ENCODE peak calls at places on chromosomes 3 and 15, in five cellular contexts. One of them, this sample, is unnamed.
A peak's percentile ranks its signal among the peaks of the same experiment; 100 is the strongest.

GRCh38 chr15:32909431-32909830 is 191.6 kb downstream of the GREM1 start:
- DNase-seq in heart right ventricle: no peak
- DNase-seq in testis: no peak
- DNase-seq in COLO829: peak; percentile 22
- DNase-seq in RPMI8226: no peak
- DNase-seq in this sample: peak; percentile 49

GRCh38 chr3:77414881-77415280 is 375.0 kb downstream of the ROBO2 start:
- DNase-seq in COLO829: no peak
- DNase-seq in RPMI8226: no peak
- DNase-seq in testis: no peak
- DNase-seq in heart right ventricle: no peak
- DNase-seq in this sample: no peak

GRCh38 chr3:159637895-159638542 is 350.6 kb upstream of the IL12A start:
- DNase-seq in testis: no peak
- DNase-seq in heart right ventricle: no peak
- DNase-seq in RPMI8226: no peak
- DNase-seq in COLO829: no peak
- DNase-seq in this sample: peak; percentile 24

GRCh38 chr3:120615863-120616599 is 19.9 kb downstream of the NDUFB4 start:
- DNase-seq in heart right ventricle: peak; percentile 65
- DNase-seq in COLO829: no peak
- DNase-seq in testis: no peak
- DNase-seq in RPMI8226: no peak
- DNase-seq in this sample: no peak

GRCh38 chr3:182709306-182709705 is 84.0 kb upstream of the ATP11B start:
- DNase-seq in RPMI8226: no peak
- DNase-seq in heart right ventricle: no peak
- DNase-seq in COLO829: no peak
- DNase-seq in testis: no peak
- DNase-seq in this sample: no peak

GRCh38 chr15:59249816-59250215 is 43.2 kb downstream of the LDHAL6B start:
- DNase-seq in heart right ventricle: no peak
- DNase-seq in COLO829: no peak
- DNase-seq in testis: no peak
- DNase-seq in RPMI8226: peak; percentile 45
- DNase-seq in this sample: no peak

GRCh38 chr15:25410649-25411048 is 28.2 kb downstream of the UBE3A start:
- DNase-seq in testis: no peak
- DNase-seq in RPMI8226: no peak
- DNase-seq in COLO829: no peak
- DNase-seq in heart right ventricle: no peak
- DNase-seq in this sample: no peak

GRCh38 chr3:13045904-13046568 is 27.2 kb downstream of the IQSEC1 start:
- DNase-seq in RPMI8226: no peak
- DNase-seq in heart right ventricle: peak; percentile 23
- DNase-seq in testis: peak; percentile 22
- DNase-seq in COLO829: no peak
- DNase-seq in this sample: no peak

GRCh38 chr15:83046558-83047127 is 20.4 kb downstream of the BTBD1 start:
- DNase-seq in testis: no peak
- DNase-seq in heart right ventricle: no peak
- DNase-seq in COLO829: no peak
- DNase-seq in RPMI8226: no peak
- DNase-seq in this sample: peak; percentile 61

GRCh38 chr15:64883997-64884511 is 27.6 kb upstream of the ANKDD1A start:
- DNase-seq in testis: peak; percentile 85
- DNase-seq in COLO829: peak; percentile 78
- DNase-seq in RPMI8226: peak; percentile 87
- DNase-seq in heart right ventricle: peak; percentile 80
- DNase-seq in this sample: peak; percentile 82

GRCh38 chr3:101781166-101781565 is 2.2 kb downstream of the NXPE3 start:
- DNase-seq in RPMI8226: no peak
- DNase-seq in heart right ventricle: no peak
- DNase-seq in testis: no peak
- DNase-seq in COLO829: no peak
- DNase-seq in this sample: no peak

GRCh38 chr3:192836469-192836820 is 81.2 kb downstream of the MB21D2 start:
- DNase-seq in RPMI8226: no peak
- DNase-seq in COLO829: no peak
- DNase-seq in heart right ventricle: no peak
- DNase-seq in testis: no peak
- DNase-seq in this sample: no peak

GRCh38 chr3:96267577-96267976 is 546.8 kb upstream of the EPHA6 start:
- DNase-seq in COLO829: no peak
- DNase-seq in RPMI8226: no peak
- DNase-seq in heart right ventricle: no peak
- DNase-seq in testis: no peak
- DNase-seq in this sample: no peak

GRCh38 chr3:46557814-46558183 is 8.3 kb downstream of the LRRC2 start:
- DNase-seq in COLO829: no peak
- DNase-seq in RPMI8226: no peak
- DNase-seq in testis: no peak
- DNase-seq in heart right ventricle: no peak
- DNase-seq in this sample: no peak

GRCh38 chr15:48897144-48897814 is 19.3 kb downstream of the EID1 start:
- DNase-seq in testis: peak; percentile 55
- DNase-seq in COLO829: peak; percentile 81
- DNase-seq in heart right ventricle: no peak
- DNase-seq in RPMI8226: no peak
- DNase-seq in this sample: peak; percentile 99

GRCh38 chr3:13010770-13011169 is 62.5 kb downstream of the IQSEC1 start:
- DNase-seq in heart right ventricle: no peak
- DNase-seq in COLO829: no peak
- DNase-seq in testis: no peak
- DNase-seq in RPMI8226: no peak
- DNase-seq in this sample: no peak

GRCh38 chr15:73317651-73318462 is 50.9 kb downstream of the HCN4 start:
- DNase-seq in testis: no peak
- DNase-seq in RPMI8226: no peak
- DNase-seq in COLO829: no peak
- DNase-seq in heart right ventricle: no peak
- DNase-seq in this sample: no peak

GRCh38 chr3:141302364-141303141 is 65.8 kb upstream of the ZBTB38 start:
- DNase-seq in COLO829: peak; percentile 97
- DNase-seq in heart right ventricle: no peak
- DNase-seq in testis: peak; percentile 57
- DNase-seq in RPMI8226: no peak
- DNase-seq in this sample: peak; percentile 98

GRCh38 chr15:73346735-73347312 is 21.9 kb downstream of the HCN4 start:
- DNase-seq in RPMI8226: peak; percentile 88
- DNase-seq in testis: peak; percentile 64
- DNase-seq in heart right ventricle: peak; percentile 55
- DNase-seq in COLO829: no peak
- DNase-seq in this sample: no peak

GRCh38 chr15:48862705-48863104 is 15.2 kb upstream of the EID1 start:
- DNase-seq in testis: no peak
- DNase-seq in COLO829: no peak
- DNase-seq in RPMI8226: peak; percentile 53
- DNase-seq in heart right ventricle: no peak
- DNase-seq in this sample: no peak

GRCh38 chr3:128500556-128500955 is 7.6 kb upstream of the GATA2 start:
- DNase-seq in RPMI8226: no peak
- DNase-seq in testis: no peak
- DNase-seq in heart right ventricle: no peak
- DNase-seq in COLO829: no peak
- DNase-seq in this sample: no peak

GRCh38 chr3:102974333-102974732 is 539.5 kb downstream of the ZPLD1 start:
- DNase-seq in COLO829: no peak
- DNase-seq in heart right ventricle: no peak
- DNase-seq in RPMI8226: no peak
- DNase-seq in testis: no peak
- DNase-seq in this sample: no peak

GRCh38 chr15:73647259-73648026 is 14.3 kb upstream of the NPTN start:
- DNase-seq in RPMI8226: no peak
- DNase-seq in COLO829: no peak
- DNase-seq in testis: no peak
- DNase-seq in heart right ventricle: no peak
- DNase-seq in this sample: no peak